ENCODE peak calls at places on chromosomes 7 and 10, in seven cellular contexts. K is transverse colon, G is stomach, W is H1, A is HepG2, X is HCT116, D is spleen. V is an unnamed sample.
A peak's percentile ranks its signal among the peaks of the same experiment; 100 is the strongest.

GRCh38 chr10:78205457-78205856 is 171.8 kb downstream of the RPS24 start:
- DNase-seq in A (no peak), X (no peak), G (no peak), W (no peak), D (no peak), K (no peak), V (no peak)

GRCh38 chr10:121335386-121335925 is 262.8 kb downstream of the FGFR2 start:
- DNase-seq in X (no peak), A (no peak), D (no peak), K (no peak), G (no peak), W (no peak), V (no peak)

GRCh38 chr7:102211590-102212550 is 74.8 kb upstream of the SH2B2 start:
- DNase-seq in K (no peak), G (no peak), A (no peak), X (no peak), W (no peak), D (no peak), V (no peak)

GRCh38 chr10:26987851-26988250 is 112.4 kb downstream of the ANKRD26 start:
- DNase-seq in D (no peak), W (no peak), A (no peak), K (no peak), X (no peak), G (no peak), V (no peak)

GRCh38 chr10:14408139-14408538 is 77.4 kb upstream of the FRMD4A start:
- DNase-seq in X (no peak), G (no peak), K (no peak), W (no peak), D (no peak), A (no peak), V (no peak)

GRCh38 chr7:77266162-77266807 is 66.7 kb upstream of the FGL2 start:
- DNase-seq in K (no peak), D (no peak), G (no peak), W (no peak), X (no peak), A (no peak), V (no peak)

GRCh38 chr7:53306846-53307245 is 271.4 kb downstream of the POM121L12 start:
- DNase-seq in K (no peak), A (no peak), W (no peak), G (no peak), D (no peak), X (no peak), V (no peak)

GRCh38 chr10:95309958-95310357 is 19.2 kb upstream of the PDLIM1 start:
- DNase-seq in A (no peak), K (no peak), D (no peak), G (no peak), W (no peak), X (no peak), V (no peak)

GRCh38 chr10:5818894-5819293 is 5.7 kb upstream of the GDI2 start:
- DNase-seq in A (no peak), D (peak; percentile 85), W (no peak), X (no peak), K (no peak), G (no peak), V (peak; percentile 40)

GRCh38 chr7:34296663-34297062 is 361.4 kb upstream of the NPSR1 start:
- DNase-seq in K (no peak), W (no peak), D (no peak), A (no peak), X (no peak), G (no peak), V (no peak)

GRCh38 chr7:33128631-33128989 is 754 bp upstream of the BBS9 start:
- DNase-seq in X (no peak), D (no peak), A (no peak), K (no peak), W (no peak), G (no peak), V (no peak)

DNA sequence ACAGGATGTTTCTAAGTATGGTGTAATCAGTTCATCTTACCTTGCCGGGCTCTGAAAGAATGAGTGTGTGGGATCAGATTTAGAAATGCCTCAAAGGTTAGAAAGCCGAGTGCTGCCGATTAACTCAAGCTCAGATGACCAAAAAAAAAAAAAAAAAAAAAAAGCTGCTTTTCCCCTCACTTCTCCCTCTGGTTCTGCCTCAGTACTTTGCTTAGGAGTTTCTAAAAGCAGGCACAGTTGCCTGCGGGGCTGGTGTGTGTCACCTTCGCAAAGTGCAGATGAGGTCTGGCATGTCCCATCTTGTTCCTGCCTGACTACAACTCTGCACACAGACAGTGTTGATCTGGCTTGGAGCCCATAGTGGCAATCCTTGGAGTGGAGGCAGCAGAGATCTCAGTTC is 47.0 kb downstream of the KIAA1217 start:
- DNase-seq in G (no peak), W (no peak), X (no peak), D (no peak), K (no peak), A (no peak), V (no peak)
- TF ChIP-seq POLR2AphosphoS5 in G (no peak), W (no peak), X (no peak), D (no peak), K (no peak), A (no peak), V (no peak)

GRCh38 chr7:47561715-47562446 is 20.0 kb downstream of the TNS3 start:
- DNase-seq in G (no peak), D (no peak), X (no peak), W (no peak), K (no peak), A (no peak), V (no peak)

GRCh38 chr7:47568056-47568455 is 13.9 kb downstream of the TNS3 start:
- DNase-seq in D (peak; percentile 76), X (no peak), G (no peak), W (no peak), K (no peak), A (no peak), V (no peak)

GRCh38 chr7:47570649-47571050 is 11.3 kb downstream of the TNS3 start:
- DNase-seq in K (no peak), D (no peak), W (no peak), A (no peak), G (no peak), X (no peak), V (no peak)

GRCh38 chr7:47568569-47568968 is 13.3 kb downstream of the TNS3 start:
- DNase-seq in G (no peak), K (no peak), D (peak; percentile 87), W (no peak), X (no peak), A (no peak), V (no peak)

GRCh38 chr7:47565841-47566240 is 16.1 kb downstream of the TNS3 start:
- DNase-seq in K (no peak), G (no peak), W (no peak), X (no peak), D (peak; percentile 49), A (no peak), V (no peak)
- TF ChIP-seq CTCF in K (no peak), G (no peak), W (no peak), X (no peak), D (no peak), A (no peak), V (no peak)

GRCh38 chr7:130912910-130913720 is 179.1 kb upstream of the KLF14 start:
- DNase-seq in X (peak; percentile 91), G (peak; percentile 67), W (no peak), K (peak; percentile 79), A (peak; percentile 71), D (peak; percentile 91), V (peak; percentile 84)
- TF ChIP-seq POLR2A in X (no peak), G (no peak), W (no peak), K (peak; percentile 64), A (peak; percentile 43), D (peak; percentile 52), V (peak; percentile 33)

GRCh38 chr7:134316539-134317344 is at the start of gene SLC35B4:
- DNase-seq in X (peak; percentile 91), W (peak; percentile 93), G (peak; percentile 97), K (peak; percentile 97), D (peak; percentile 99), A (peak; percentile 96), V (peak; percentile 97)
- TF ChIP-seq POLR2AphosphoS5 in X (peak; percentile 43), W (peak; percentile 59), G (peak; percentile 77), K (peak; percentile 59), D (peak; percentile 85), A (peak; percentile 67), V (peak; percentile 22)

DNA sequence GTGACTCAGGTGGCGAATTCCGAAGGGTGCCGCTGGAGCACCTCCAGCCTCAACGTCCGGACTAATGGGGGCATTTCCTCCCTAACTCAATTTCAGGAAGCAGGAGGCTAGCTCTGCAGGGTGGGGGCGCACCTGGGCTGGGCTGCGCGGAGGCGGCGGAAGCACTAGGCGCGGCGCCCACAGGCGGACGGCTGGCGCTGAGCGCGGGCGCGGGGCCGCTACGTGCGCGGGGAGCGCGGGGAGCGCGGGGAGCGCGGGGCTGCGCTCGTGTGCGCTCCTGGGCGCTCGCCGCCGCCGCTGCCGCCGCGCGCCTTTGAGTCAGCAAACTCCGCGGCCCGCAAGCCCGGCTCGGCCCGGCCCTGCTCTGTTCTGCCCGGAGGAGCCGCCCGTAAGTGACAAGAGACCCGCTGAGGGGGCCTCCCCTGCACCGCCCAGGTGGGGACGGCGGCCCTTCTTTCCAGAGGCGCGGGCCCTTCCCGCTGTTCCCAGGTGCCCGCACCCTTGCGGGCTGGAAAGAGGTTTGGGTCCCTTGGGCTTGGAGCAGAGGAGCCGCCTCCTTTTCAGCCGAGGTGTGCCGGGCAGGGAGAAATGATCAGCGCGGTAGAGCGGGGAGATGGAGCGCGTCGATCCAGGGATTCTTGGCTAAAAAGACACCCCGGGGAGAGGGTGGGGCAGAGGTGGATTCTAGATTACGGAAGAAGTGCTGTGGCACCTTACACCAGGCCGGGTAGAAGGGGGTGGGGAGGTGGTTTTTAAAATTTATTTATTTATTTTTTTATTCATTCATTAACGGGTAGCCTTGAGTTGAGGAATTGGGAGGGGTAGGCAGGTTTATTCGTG is at the start of gene SNX10:
- DNase-seq in A (peak; percentile 59), D (peak; percentile 96), K (peak; percentile 69), W (peak; percentile 75), X (peak; percentile 42), G (peak; percentile 52), V (no peak)
- TF ChIP-seq CTCF in A (peak; percentile 86), D (peak; percentile 54), K (no peak), W (peak; percentile 52), X (peak; percentile 45), G (no peak), V (no peak)

DNA sequence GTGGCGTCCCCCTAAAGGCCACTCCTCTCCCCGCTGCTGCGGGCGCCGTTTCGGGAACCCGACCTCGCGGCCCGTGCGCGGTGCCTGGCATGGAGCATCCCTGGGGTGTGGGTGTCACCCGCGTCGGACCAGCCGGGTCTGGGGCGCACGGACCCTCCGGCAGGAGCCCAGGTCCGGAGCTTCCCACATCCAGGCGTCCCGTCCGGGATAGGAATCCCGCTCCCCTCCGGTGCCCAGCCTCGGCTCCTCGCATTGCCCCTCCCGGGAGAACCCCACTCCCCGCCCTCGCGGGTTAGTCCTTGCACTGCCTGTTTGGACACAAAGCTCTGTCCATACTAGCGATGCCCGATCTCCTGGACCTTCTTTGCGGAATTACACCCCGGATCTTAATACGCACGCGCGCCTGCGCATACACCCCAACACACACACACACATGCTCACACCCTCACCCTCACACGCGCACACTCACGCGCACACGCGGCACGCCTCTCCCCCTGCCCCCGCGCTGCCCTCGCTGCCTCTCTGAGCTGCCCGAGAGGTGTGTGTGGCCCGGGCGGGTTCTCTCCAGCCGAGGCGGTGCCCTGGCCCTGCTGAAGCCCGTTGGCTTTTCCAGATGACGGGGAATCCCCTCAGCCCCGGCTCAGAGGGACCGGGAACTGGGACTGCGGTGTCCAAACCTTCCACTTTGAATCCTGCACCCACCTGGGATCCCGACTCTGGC is 925 bp downstream of the MTURN start:
- DNase-seq in K (peak; percentile 63), D (peak; percentile 93), A (peak; percentile 30), G (peak; percentile 71), W (peak; percentile 72), X (no peak), V (peak; percentile 82)
- TF ChIP-seq POLR2A in K (no peak), D (no peak), A (no peak), G (no peak), W (no peak), X (no peak), V (no peak)

GRCh38 chr10:4450981-4451501 is 375.0 kb upstream of the AKR1E2 start:
- DNase-seq in G (no peak), K (no peak), A (no peak), W (no peak), X (no peak), D (no peak), V (no peak)
- TF ChIP-seq POLR2AphosphoS5 in G (no peak), K (no peak), A (no peak), W (no peak), X (no peak), D (no peak), V (no peak)

V was measured in suprapubic skin.